ENCODE peak calls at places on chromosome 17, in seven cellular contexts. One of them, this sample, is unnamed.

GRCh38 chr17:77926967-77927366 is 31.5 kb upstream of the TNRC6C start:
- DNase-seq in HCT116: no peak
- DNase-seq in BJ: no peak
- DNase-seq in psoas muscle: no peak
- DNase-seq in dorsolateral prefrontal cortex: no peak
- DNase-seq in prostate gland: no peak
- DNase-seq in aorta: no peak
- DNase-seq in this sample: no peak

GRCh38 chr17:21043296-21044232 is 753 bp upstream of the USP22 start:
- DNase-seq in psoas muscle: peak; percentile 99
- DNase-seq in BJ: peak; percentile 86
- DNase-seq in prostate gland: peak; percentile 98
- DNase-seq in aorta: peak; percentile 100
- DNase-seq in dorsolateral prefrontal cortex: peak; percentile 97
- DNase-seq in HCT116: peak; percentile 95
- DNase-seq in this sample: peak; percentile 83

GRCh38 chr17:65514082-65514481 is 47.4 kb downstream of the AXIN2 start:
- DNase-seq in aorta: no peak
- DNase-seq in dorsolateral prefrontal cortex: no peak
- DNase-seq in HCT116: no peak
- DNase-seq in psoas muscle: no peak
- DNase-seq in BJ: no peak
- DNase-seq in prostate gland: no peak
- DNase-seq in this sample: peak; percentile 2

GRCh38 chr17:64780096-64781012 is 118.2 kb upstream of the SMURF2 start:
- DNase-seq in dorsolateral prefrontal cortex: no peak
- DNase-seq in psoas muscle: peak; percentile 54
- DNase-seq in BJ: no peak
- DNase-seq in prostate gland: peak; percentile 74
- DNase-seq in HCT116: peak; percentile 84
- DNase-seq in aorta: peak; percentile 81
- DNase-seq in this sample: no peak

GRCh38 chr17:885971-886571 is 93.5 kb downstream of the NXN start:
- DNase-seq in aorta: peak; percentile 76
- DNase-seq in dorsolateral prefrontal cortex: no peak
- DNase-seq in prostate gland: peak; percentile 86
- DNase-seq in BJ: no peak
- DNase-seq in psoas muscle: peak; percentile 79
- DNase-seq in HCT116: no peak
- DNase-seq in this sample: no peak

GRCh38 chr17:78379134-78379497 is 667 bp downstream of the PGS1 start:
- DNase-seq in psoas muscle: no peak
- DNase-seq in BJ: no peak
- DNase-seq in aorta: no peak
- DNase-seq in HCT116: no peak
- DNase-seq in prostate gland: no peak
- DNase-seq in dorsolateral prefrontal cortex: no peak
- DNase-seq in this sample: no peak

GRCh38 chr17:31472137-31472536 is 80.7 kb downstream of the RAB11FIP4 start:
- DNase-seq in psoas muscle: no peak
- DNase-seq in dorsolateral prefrontal cortex: peak; percentile 75
- DNase-seq in BJ: no peak
- DNase-seq in prostate gland: no peak
- DNase-seq in HCT116: no peak
- DNase-seq in aorta: no peak
- DNase-seq in this sample: no peak

GRCh38 chr17:18975597-18975996 is 23.6 kb downstream of the SLC5A10 start:
- DNase-seq in psoas muscle: no peak
- DNase-seq in BJ: no peak
- DNase-seq in dorsolateral prefrontal cortex: no peak
- DNase-seq in aorta: no peak
- DNase-seq in prostate gland: no peak
- DNase-seq in HCT116: no peak
- DNase-seq in this sample: no peak

GRCh38 chr17:75619506-75620431 is 13.5 kb upstream of the SMIM5 start:
- DNase-seq in dorsolateral prefrontal cortex: no peak
- DNase-seq in aorta: no peak
- DNase-seq in HCT116: no peak
- DNase-seq in prostate gland: no peak
- DNase-seq in BJ: no peak
- DNase-seq in psoas muscle: no peak
- DNase-seq in this sample: no peak

GRCh38 chr17:80096531-80097306 is 4.7 kb upstream of the GAA start:
- DNase-seq in dorsolateral prefrontal cortex: no peak
- DNase-seq in HCT116: no peak
- DNase-seq in psoas muscle: no peak
- DNase-seq in aorta: no peak
- DNase-seq in BJ: no peak
- DNase-seq in prostate gland: no peak
- DNase-seq in this sample: no peak

GRCh38 chr17:58184308-58184985 is 8.1 kb upstream of the EPX start:
- DNase-seq in dorsolateral prefrontal cortex: no peak
- DNase-seq in prostate gland: no peak
- DNase-seq in aorta: no peak
- DNase-seq in BJ: no peak
- DNase-seq in psoas muscle: no peak
- DNase-seq in HCT116: peak; percentile 55
- DNase-seq in this sample: peak; percentile 83

GRCh38 chr17:20703781-20704180 is 124.3 kb downstream of the CDRT15L2 start:
- DNase-seq in dorsolateral prefrontal cortex: no peak
- DNase-seq in prostate gland: no peak
- DNase-seq in HCT116: no peak
- DNase-seq in aorta: no peak
- DNase-seq in BJ: no peak
- DNase-seq in psoas muscle: no peak
- DNase-seq in this sample: no peak

DNA sequence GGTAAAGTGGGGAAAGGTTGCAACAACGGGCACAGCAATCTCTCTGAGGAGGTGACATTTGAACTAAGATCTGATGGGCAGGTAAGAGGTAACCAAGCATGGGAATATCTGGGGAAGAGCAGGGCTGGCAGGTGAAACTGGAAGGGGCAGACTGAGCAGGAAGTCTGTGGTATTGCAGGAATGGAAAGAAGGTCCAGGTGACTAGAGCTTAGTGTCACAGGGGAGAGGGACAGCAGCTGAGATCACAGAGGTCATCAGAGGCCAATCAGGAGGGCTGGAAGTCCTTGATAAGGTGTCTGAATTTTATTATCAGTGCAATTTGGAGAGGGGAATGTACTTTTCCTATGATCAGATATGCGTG is 73.3 kb upstream of the DHX40 start:
- DNase-seq in HCT116: no peak
- DNase-seq in dorsolateral prefrontal cortex: no peak
- DNase-seq in psoas muscle: no peak
- DNase-seq in aorta: no peak
- DNase-seq in BJ: no peak
- DNase-seq in prostate gland: no peak
- DNase-seq in this sample: no peak
- H3K4me3 ChIP-seq in HCT116: no peak overlapping the region
- H3K4me3 ChIP-seq in dorsolateral prefrontal cortex: no peak overlapping the region
- H3K4me3 ChIP-seq in psoas muscle: no peak overlapping the region
- H3K4me3 ChIP-seq in aorta: no peak overlapping the region
- H3K4me3 ChIP-seq in BJ: no peak overlapping the region
- H3K4me3 ChIP-seq in prostate gland: no peak overlapping the region
- H3K4me3 ChIP-seq in this sample: no peak overlapping the region

DNA sequence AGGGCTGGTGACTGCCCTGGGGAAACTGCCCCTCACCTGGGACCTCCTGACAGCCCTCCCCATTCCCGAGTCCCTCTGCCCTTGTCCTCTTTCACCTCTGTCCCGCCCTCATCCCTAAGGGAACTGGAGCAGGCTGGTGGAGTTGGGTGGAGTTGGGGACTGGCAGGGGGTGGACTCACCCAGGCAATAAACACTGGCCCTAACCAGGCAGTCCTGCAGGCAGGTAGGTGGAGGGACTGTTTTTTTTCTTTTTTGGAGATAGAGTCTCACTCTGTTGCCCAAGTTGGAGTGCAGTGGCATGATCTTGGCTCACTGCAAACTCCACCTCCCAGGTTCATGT is 11.7 kb downstream of the GCGR start:
- DNase-seq in HCT116: no peak
- DNase-seq in BJ: no peak
- DNase-seq in prostate gland: no peak
- DNase-seq in psoas muscle: no peak
- DNase-seq in aorta: no peak
- DNase-seq in dorsolateral prefrontal cortex: no peak
- DNase-seq in this sample: no peak
- H3K27me3 ChIP-seq in HCT116: no peaks in the 10 kb centered on the region
- H3K27me3 ChIP-seq in BJ: no peaks in the 10 kb centered on the region
- H3K27me3 ChIP-seq in prostate gland: no peaks in the 10 kb centered on the region
- H3K27me3 ChIP-seq in psoas muscle: no peaks in the 10 kb centered on the region
- H3K27me3 ChIP-seq in aorta: no peaks in the 10 kb centered on the region
- H3K27me3 ChIP-seq in dorsolateral prefrontal cortex: no peaks in the 10 kb centered on the region
- H3K27me3 ChIP-seq in this sample: peaks cover 16% of the 10 kb centered on the region

GRCh38 chr17:7263071-7263800 is 958 bp upstream of the CLDN7 start:
- DNase-seq in HCT116: peak; percentile 79
- DNase-seq in BJ: no peak
- DNase-seq in prostate gland: no peak
- DNase-seq in dorsolateral prefrontal cortex: no peak
- DNase-seq in psoas muscle: peak; percentile 29
- DNase-seq in aorta: no peak
- DNase-seq in this sample: no peak
- H3K4me3 ChIP-seq in HCT116: peak overlapping the region; percentile 99
- H3K4me3 ChIP-seq in BJ: no peak overlapping the region
- H3K4me3 ChIP-seq in prostate gland: peak overlapping the region; percentile 37
- H3K4me3 ChIP-seq in dorsolateral prefrontal cortex: no peak overlapping the region
- H3K4me3 ChIP-seq in psoas muscle: peak overlapping the region; percentile 66
- H3K4me3 ChIP-seq in aorta: no peak overlapping the region
- H3K4me3 ChIP-seq in this sample: peak overlapping the region; percentile 54

GRCh38 chr17:36683387-36683786 is 82.0 kb downstream of the MRM1 start:
- DNase-seq in BJ: no peak
- DNase-seq in psoas muscle: no peak
- DNase-seq in dorsolateral prefrontal cortex: no peak
- DNase-seq in HCT116: no peak
- DNase-seq in aorta: no peak
- DNase-seq in prostate gland: no peak
- DNase-seq in this sample: no peak

GRCh38 chr17:36687736-36688135 is 86.4 kb downstream of the MRM1 start:
- DNase-seq in aorta: no peak
- DNase-seq in prostate gland: no peak
- DNase-seq in psoas muscle: no peak
- DNase-seq in HCT116: no peak
- DNase-seq in dorsolateral prefrontal cortex: no peak
- DNase-seq in BJ: no peak
- DNase-seq in this sample: no peak

GRCh38 chr17:36689089-36689667 is 87.8 kb downstream of the MRM1 start:
- DNase-seq in aorta: no peak
- DNase-seq in prostate gland: no peak
- DNase-seq in HCT116: no peak
- DNase-seq in psoas muscle: no peak
- DNase-seq in dorsolateral prefrontal cortex: no peak
- DNase-seq in BJ: no peak
- DNase-seq in this sample: no peak

GRCh38 chr17:36682804-36683203 is 81.4 kb downstream of the MRM1 start:
- DNase-seq in aorta: no peak
- DNase-seq in dorsolateral prefrontal cortex: no peak
- DNase-seq in prostate gland: no peak
- DNase-seq in HCT116: no peak
- DNase-seq in BJ: no peak
- DNase-seq in psoas muscle: no peak
- DNase-seq in this sample: no peak

DNA sequence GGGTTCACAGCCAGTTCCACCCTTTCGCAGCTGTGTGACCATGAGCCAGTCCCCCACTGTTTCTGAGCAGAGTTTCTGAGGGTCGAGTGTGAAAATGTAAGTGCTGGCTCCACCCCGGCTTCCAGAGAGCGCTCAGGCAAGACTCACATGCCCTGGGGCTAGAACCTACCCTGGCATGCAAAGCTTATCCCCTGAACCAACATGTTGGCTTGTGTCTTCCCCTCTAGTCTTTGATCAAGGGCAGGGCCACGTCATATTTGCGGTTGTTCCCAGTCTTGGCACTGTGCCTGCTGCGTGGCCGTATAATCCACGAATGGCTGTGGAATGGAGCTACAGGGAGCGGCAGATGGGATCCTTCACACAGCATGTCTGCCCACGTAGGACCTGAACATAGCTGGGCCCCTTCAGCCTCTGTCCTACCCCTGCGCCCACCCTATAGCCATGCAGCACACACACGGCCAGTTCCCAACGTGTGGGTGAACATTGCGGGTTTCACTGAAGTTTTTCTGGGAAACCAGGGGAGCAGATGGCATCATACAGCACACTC is 84.8 kb downstream of the MRM1 start:
- DNase-seq in dorsolateral prefrontal cortex: no peak
- DNase-seq in psoas muscle: no peak
- DNase-seq in BJ: no peak
- DNase-seq in HCT116: no peak
- DNase-seq in aorta: no peak
- DNase-seq in prostate gland: no peak
- DNase-seq in this sample: peak; percentile 88
- H3K27me3 ChIP-seq in dorsolateral prefrontal cortex: no peaks in the 10 kb centered on the region
- H3K27me3 ChIP-seq in psoas muscle: no peaks in the 10 kb centered on the region
- H3K27me3 ChIP-seq in BJ: peaks cover 2% of the 10 kb centered on the region
- H3K27me3 ChIP-seq in HCT116: peaks cover 14% of the 10 kb centered on the region
- H3K27me3 ChIP-seq in aorta: no peaks in the 10 kb centered on the region
- H3K27me3 ChIP-seq in prostate gland: peaks cover 5% of the 10 kb centered on the region
- H3K27me3 ChIP-seq in this sample: peaks cover 70% of the 10 kb centered on the region

GRCh38 chr17:29616300-29617048 is 6.2 kb downstream of the CORO6 start:
- DNase-seq in prostate gland: no peak
- DNase-seq in BJ: no peak
- DNase-seq in HCT116: no peak
- DNase-seq in aorta: no peak
- DNase-seq in psoas muscle: no peak
- DNase-seq in dorsolateral prefrontal cortex: no peak
- DNase-seq in this sample: no peak
- H3K4me3 ChIP-seq in prostate gland: peak overlapping the region; percentile 20
- H3K4me3 ChIP-seq in BJ: no peak overlapping the region
- H3K4me3 ChIP-seq in HCT116: no peak overlapping the region
- H3K4me3 ChIP-seq in aorta: no peak overlapping the region
- H3K4me3 ChIP-seq in psoas muscle: peak overlapping the region; percentile 98
- H3K4me3 ChIP-seq in dorsolateral prefrontal cortex: peak overlapping the region; percentile 47
- H3K4me3 ChIP-seq in this sample: peak overlapping the region; percentile 58

DNA sequence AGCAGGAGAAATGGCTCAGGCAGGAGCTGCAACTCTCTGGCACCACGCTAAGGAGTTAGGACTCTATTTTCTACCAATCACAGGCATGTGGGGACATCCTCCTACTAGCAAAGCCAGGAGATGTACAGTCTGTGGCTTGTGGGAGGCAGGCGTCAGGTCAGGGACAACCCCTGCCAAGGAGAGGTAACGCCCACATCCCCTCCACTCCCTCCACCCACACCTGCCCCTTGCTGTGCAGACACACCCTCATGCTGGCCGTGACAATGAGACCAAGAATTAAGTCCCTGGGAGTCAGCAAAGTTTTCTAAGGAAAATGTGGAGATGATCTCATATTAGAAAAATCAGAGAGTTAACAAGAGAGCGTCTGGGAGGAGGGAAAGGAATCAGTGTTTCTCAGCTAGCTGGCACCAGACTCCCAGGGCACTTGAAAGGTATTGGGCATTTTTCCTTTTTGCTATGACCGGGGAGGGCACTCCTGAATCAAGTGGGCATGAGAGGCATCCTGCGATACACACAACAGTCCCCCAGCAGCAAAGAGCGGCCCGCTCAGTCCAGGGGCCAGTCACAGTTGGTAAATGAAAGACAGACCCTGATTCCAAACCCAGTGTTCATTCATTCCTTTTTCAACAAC is 87.3 kb upstream of the RPL38 start:
- DNase-seq in BJ: peak; percentile 22
- DNase-seq in psoas muscle: no peak
- DNase-seq in prostate gland: no peak
- DNase-seq in aorta: no peak
- DNase-seq in dorsolateral prefrontal cortex: no peak
- DNase-seq in HCT116: no peak
- DNase-seq in this sample: no peak
- H3K27me3 ChIP-seq in BJ: no peaks in the 10 kb centered on the region
- H3K27me3 ChIP-seq in psoas muscle: no peaks in the 10 kb centered on the region
- H3K27me3 ChIP-seq in prostate gland: peaks cover 9% of the 10 kb centered on the region
- H3K27me3 ChIP-seq in aorta: no peaks in the 10 kb centered on the region
- H3K27me3 ChIP-seq in dorsolateral prefrontal cortex: no peaks in the 10 kb centered on the region
- H3K27me3 ChIP-seq in HCT116: peaks cover 21% of the 10 kb centered on the region
- H3K27me3 ChIP-seq in this sample: peaks cover 3% of the 10 kb centered on the region

This sample was measured in keratinocyte.